ENCODE peak calls at places on chromosomes 11 and 22, in four cellular contexts. J is NCI-H1092 treated with DMSO at 0.1 percent for 48 hours; E is IMR-90; L is stimulated activated CD8-positive, alpha-beta memory T cell treated with anti-CD3 and anti-CD28 coated beads, Interleukin-7, amount 100 ng/mL, for 4 hours. B is an unnamed sample.

GRCh38 chr11:65492637-65493366 is 6.0 kb upstream of the MALAT1 start:
- DNase-seq in J (peak; percentile 69), E (peak; percentile 89), L (no peak), B (peak; percentile 70)

GRCh38 chr22:45235851-45236342 is 4.8 kb downstream of the KIAA0930 start:
- DNase-seq in J (no peak), E (no peak), L (no peak), B (no peak)

GRCh38 chr11:134513585-134514120 is 101.6 kb upstream of the B3GAT1 start:
- DNase-seq in J (no peak), E (no peak), L (no peak), B (no peak)

GRCh38 chr11:120079750-120080610 is 57.9 kb downstream of the TRIM29 start:
- DNase-seq in J (peak; percentile 15), E (no peak), L (no peak), B (no peak)

GRCh38 chr22:43931771-43932170 is 8.2 kb downstream of the PNPLA3 start:
- DNase-seq in J (no peak), E (no peak), L (no peak), B (no peak)

GRCh38 chr11:111367411-111368284 is 11.4 kb downstream of the POU2AF1 start:
- DNase-seq in J (no peak), E (no peak), L (no peak), B (no peak)

GRCh38 chr11:60498853-60499252 is 6.3 kb downstream of the MS4A12 start:
- DNase-seq in J (no peak), E (no peak), L (no peak), B (no peak)

GRCh38 chr11:77560605-77561004 is 29.1 kb upstream of the AQP11 start:
- DNase-seq in J (no peak), E (peak; percentile 69), L (no peak), B (peak; percentile 29)

GRCh38 chr22:25747245-25747944 is 5.4 kb downstream of the MYO18B start:
- DNase-seq in J (no peak), E (peak; percentile 88), L (no peak), B (peak; percentile 64)

GRCh38 chr11:35145249-35145648 is 6.3 kb downstream of the CD44 start:
- DNase-seq in J (no peak), E (peak; percentile 60), L (no peak), B (no peak)

GRCh38 chr11:58394195-58394594 is 12.5 kb downstream of the OR5B3 start:
- DNase-seq in J (no peak), E (peak; percentile 82), L (no peak), B (no peak)

GRCh38 chr22:24165673-24166072 is 15.6 kb upstream of the SUSD2 start:
- DNase-seq in J (no peak), E (peak; percentile 53), L (no peak), B (no peak)

GRCh38 chr22:44180706-44181032 is at the start of gene PARVG:
- DNase-seq in J (no peak), E (no peak), L (peak; percentile 24), B (peak; percentile 28)

GRCh38 chr11:60942970-60943565 is 8.9 kb downstream of the SLC15A3 start:
- DNase-seq in J (peak; percentile 76), E (no peak), L (no peak), B (no peak)